ENCODE peak calls at places on chromosome 5, in ten cellular contexts. One of them, this sample, is unnamed.

GRCh38 chr5:133292300-133292699 is 240.5 kb downstream of the HSPA4 start:
- DNase-seq in CD4-positive, alpha-beta T cell: no peak
- DNase-seq in CD8-positive, alpha-beta memory T cell: no peak
- DNase-seq in colonic mucosa: no peak
- DNase-seq in gastrocnemius medialis: no peak
- DNase-seq in GM23248: no peak
- DNase-seq in aorta: no peak
- DNase-seq in RWPE1: peak
- DNase-seq in thoracic aorta: no peak
- DNase-seq in CD4-positive, alpha-beta memory T cell: no peak
- DNase-seq in this sample: no peak

GRCh38 chr5:65142007-65142406 is 339.7 kb downstream of the ADAMTS6 start:
- DNase-seq in CD4-positive, alpha-beta T cell: no peak
- DNase-seq in CD8-positive, alpha-beta memory T cell: no peak
- DNase-seq in colonic mucosa: no peak
- DNase-seq in gastrocnemius medialis: no peak
- DNase-seq in GM23248: no peak
- DNase-seq in aorta: no peak
- DNase-seq in RWPE1: no peak
- DNase-seq in thoracic aorta: no peak
- DNase-seq in CD4-positive, alpha-beta memory T cell: no peak
- DNase-seq in this sample: peak

GRCh38 chr5:102625446-102625845 is 126.6 kb upstream of the SLCO6A1 start:
- DNase-seq in CD4-positive, alpha-beta T cell: no peak
- DNase-seq in CD8-positive, alpha-beta memory T cell: no peak
- DNase-seq in colonic mucosa: no peak
- DNase-seq in gastrocnemius medialis: no peak
- DNase-seq in GM23248: no peak
- DNase-seq in aorta: no peak
- DNase-seq in RWPE1: no peak
- DNase-seq in thoracic aorta: no peak
- DNase-seq in CD4-positive, alpha-beta memory T cell: no peak
- DNase-seq in this sample: no peak

GRCh38 chr5:32182463-32183081 is 8.5 kb upstream of the GOLPH3 start:
- DNase-seq in CD4-positive, alpha-beta T cell: no peak
- DNase-seq in CD8-positive, alpha-beta memory T cell: no peak
- DNase-seq in colonic mucosa: no peak
- DNase-seq in gastrocnemius medialis: no peak
- DNase-seq in GM23248: no peak
- DNase-seq in aorta: no peak
- DNase-seq in RWPE1: no peak
- DNase-seq in thoracic aorta: no peak
- DNase-seq in CD4-positive, alpha-beta memory T cell: no peak
- DNase-seq in this sample: no peak

GRCh38 chr5:37717613-37718431 is 122.0 kb downstream of the GDNF start:
- DNase-seq in CD4-positive, alpha-beta T cell: no peak
- DNase-seq in CD8-positive, alpha-beta memory T cell: no peak
- DNase-seq in colonic mucosa: peak
- DNase-seq in gastrocnemius medialis: no peak
- DNase-seq in GM23248: peak
- DNase-seq in aorta: no peak
- DNase-seq in RWPE1: peak
- DNase-seq in thoracic aorta: no peak
- DNase-seq in CD4-positive, alpha-beta memory T cell: no peak
- DNase-seq in this sample: peak

GRCh38 chr5:149203896-149204544 is 62.7 kb downstream of the ABLIM3 start:
- DNase-seq in CD4-positive, alpha-beta T cell: no peak
- DNase-seq in CD8-positive, alpha-beta memory T cell: no peak
- DNase-seq in colonic mucosa: no peak
- DNase-seq in gastrocnemius medialis: no peak
- DNase-seq in GM23248: peak
- DNase-seq in aorta: no peak
- DNase-seq in RWPE1: peak
- DNase-seq in thoracic aorta: no peak
- DNase-seq in CD4-positive, alpha-beta memory T cell: no peak
- DNase-seq in this sample: peak

GRCh38 chr5:40291338-40291737 is 388.4 kb upstream of the PTGER4 start:
- DNase-seq in CD4-positive, alpha-beta T cell: no peak
- DNase-seq in CD8-positive, alpha-beta memory T cell: no peak
- DNase-seq in colonic mucosa: no peak
- DNase-seq in gastrocnemius medialis: no peak
- DNase-seq in GM23248: peak
- DNase-seq in aorta: no peak
- DNase-seq in RWPE1: peak
- DNase-seq in thoracic aorta: no peak
- DNase-seq in CD4-positive, alpha-beta memory T cell: no peak
- DNase-seq in this sample: no peak

GRCh38 chr5:59300930-59301329 is 592.6 kb downstream of the PDE4D start:
- DNase-seq in CD4-positive, alpha-beta T cell: no peak
- DNase-seq in CD8-positive, alpha-beta memory T cell: no peak
- DNase-seq in colonic mucosa: no peak
- DNase-seq in gastrocnemius medialis: no peak
- DNase-seq in GM23248: no peak
- DNase-seq in aorta: no peak
- DNase-seq in RWPE1: no peak
- DNase-seq in thoracic aorta: no peak
- DNase-seq in CD4-positive, alpha-beta memory T cell: no peak
- DNase-seq in this sample: peak

GRCh38 chr5:159184858-159185381 is 24.4 kb downstream of the RNF145 start:
- DNase-seq in CD4-positive, alpha-beta T cell: no peak
- DNase-seq in CD8-positive, alpha-beta memory T cell: no peak
- DNase-seq in colonic mucosa: no peak
- DNase-seq in gastrocnemius medialis: no peak
- DNase-seq in GM23248: peak
- DNase-seq in aorta: no peak
- DNase-seq in RWPE1: no peak
- DNase-seq in thoracic aorta: no peak
- DNase-seq in CD4-positive, alpha-beta memory T cell: no peak
- DNase-seq in this sample: no peak

GRCh38 chr5:38551020-38552017 is 5.1 kb downstream of the LIFR start:
- DNase-seq in CD4-positive, alpha-beta T cell: no peak
- DNase-seq in CD8-positive, alpha-beta memory T cell: no peak
- DNase-seq in colonic mucosa: no peak
- DNase-seq in gastrocnemius medialis: no peak
- DNase-seq in GM23248: peak
- DNase-seq in aorta: no peak
- DNase-seq in RWPE1: peak
- DNase-seq in thoracic aorta: no peak
- DNase-seq in CD4-positive, alpha-beta memory T cell: no peak
- DNase-seq in this sample: peak

GRCh38 chr5:142719836-142720330 is 34.0 kb upstream of the FGF1 start:
- DNase-seq in CD4-positive, alpha-beta T cell: no peak
- DNase-seq in CD8-positive, alpha-beta memory T cell: no peak
- DNase-seq in colonic mucosa: no peak
- DNase-seq in gastrocnemius medialis: no peak
- DNase-seq in GM23248: no peak
- DNase-seq in aorta: peak
- DNase-seq in RWPE1: no peak
- DNase-seq in thoracic aorta: no peak
- DNase-seq in CD4-positive, alpha-beta memory T cell: no peak
- DNase-seq in this sample: no peak

GRCh38 chr5:16884595-16884994 is 51.5 kb downstream of the MYO10 start:
- DNase-seq in CD4-positive, alpha-beta T cell: no peak
- DNase-seq in CD8-positive, alpha-beta memory T cell: no peak
- DNase-seq in colonic mucosa: no peak
- DNase-seq in gastrocnemius medialis: no peak
- DNase-seq in GM23248: no peak
- DNase-seq in aorta: no peak
- DNase-seq in RWPE1: no peak
- DNase-seq in thoracic aorta: no peak
- DNase-seq in CD4-positive, alpha-beta memory T cell: no peak
- DNase-seq in this sample: no peak

GRCh38 chr5:61620660-61621650 is 288.9 kb downstream of the ZSWIM6 start:
- DNase-seq in CD4-positive, alpha-beta T cell: no peak
- DNase-seq in CD8-positive, alpha-beta memory T cell: no peak
- DNase-seq in colonic mucosa: no peak
- DNase-seq in gastrocnemius medialis: no peak
- DNase-seq in GM23248: no peak
- DNase-seq in aorta: no peak
- DNase-seq in RWPE1: no peak
- DNase-seq in thoracic aorta: no peak
- DNase-seq in CD4-positive, alpha-beta memory T cell: no peak
- DNase-seq in this sample: no peak
- H3K27ac ChIP-seq in CD4-positive, alpha-beta T cell: no peak
- H3K27ac ChIP-seq in CD8-positive, alpha-beta memory T cell: no peak
- H3K27ac ChIP-seq in colonic mucosa: no peak
- H3K27ac ChIP-seq in gastrocnemius medialis: peak
- H3K27ac ChIP-seq in GM23248: no peak
- H3K27ac ChIP-seq in aorta: no peak
- H3K27ac ChIP-seq in RWPE1: no peak
- H3K27ac ChIP-seq in thoracic aorta: peak
- H3K27ac ChIP-seq in CD4-positive, alpha-beta memory T cell: no peak
- H3K27ac ChIP-seq in this sample: no peak

DNA sequence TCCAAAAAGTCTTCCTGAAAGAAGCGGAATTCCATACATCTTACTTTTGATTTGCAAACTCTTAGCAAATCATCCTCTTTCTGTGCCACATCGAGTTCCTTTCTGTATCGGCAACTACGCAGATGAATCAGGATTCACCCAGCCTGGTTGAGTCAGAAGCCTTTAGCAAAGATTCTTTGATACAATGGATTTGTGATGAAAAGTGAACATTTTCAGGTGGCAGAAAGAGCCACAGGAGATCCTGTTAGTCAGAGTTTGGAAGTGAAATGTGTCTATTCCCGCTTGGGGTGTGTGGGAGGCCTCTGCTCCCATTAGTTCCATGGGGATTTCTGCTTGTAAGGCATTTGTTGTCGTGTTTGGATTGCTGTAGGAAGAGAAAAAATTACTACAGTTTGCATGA is 351.8 kb upstream of the WWC1 start:
- DNase-seq in CD4-positive, alpha-beta T cell: no peak
- DNase-seq in CD8-positive, alpha-beta memory T cell: no peak
- DNase-seq in colonic mucosa: no peak
- DNase-seq in gastrocnemius medialis: no peak
- DNase-seq in GM23248: peak
- DNase-seq in aorta: no peak
- DNase-seq in RWPE1: no peak
- DNase-seq in thoracic aorta: no peak
- DNase-seq in CD4-positive, alpha-beta memory T cell: no peak
- DNase-seq in this sample: no peak
- H3K27ac ChIP-seq in CD4-positive, alpha-beta T cell: no peak
- H3K27ac ChIP-seq in CD8-positive, alpha-beta memory T cell: no peak
- H3K27ac ChIP-seq in colonic mucosa: no peak
- H3K27ac ChIP-seq in gastrocnemius medialis: no peak
- H3K27ac ChIP-seq in GM23248: peak
- H3K27ac ChIP-seq in aorta: no peak
- H3K27ac ChIP-seq in RWPE1: no peak
- H3K27ac ChIP-seq in thoracic aorta: no peak
- H3K27ac ChIP-seq in CD4-positive, alpha-beta memory T cell: no peak
- H3K27ac ChIP-seq in this sample: no peak

DNA sequence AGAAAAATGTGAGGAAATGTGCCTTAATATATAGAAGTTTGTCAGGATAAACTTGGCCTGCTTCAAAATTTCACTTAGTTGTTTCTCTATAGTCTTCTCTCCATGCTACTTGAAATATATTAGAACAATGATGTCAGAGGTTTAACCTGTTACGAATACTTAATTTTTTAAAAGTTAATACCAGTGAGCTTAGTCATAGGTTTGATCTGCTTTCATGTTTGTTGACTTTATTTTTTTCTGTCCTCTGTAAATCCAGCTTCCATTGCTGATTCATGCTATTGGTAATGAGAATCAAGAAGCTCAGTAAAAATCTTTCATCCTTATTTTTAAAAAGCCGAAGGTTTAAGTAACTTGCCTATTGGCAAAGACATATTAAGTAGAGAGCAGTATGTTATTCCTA is 27.9 kb downstream of the BDP1 start:
- DNase-seq in CD4-positive, alpha-beta T cell: no peak
- DNase-seq in CD8-positive, alpha-beta memory T cell: no peak
- DNase-seq in colonic mucosa: no peak
- DNase-seq in gastrocnemius medialis: no peak
- DNase-seq in GM23248: peak
- DNase-seq in aorta: no peak
- DNase-seq in RWPE1: peak
- DNase-seq in thoracic aorta: no peak
- DNase-seq in CD4-positive, alpha-beta memory T cell: no peak
- DNase-seq in this sample: no peak
- H3K27ac ChIP-seq in CD4-positive, alpha-beta T cell: no peak
- H3K27ac ChIP-seq in CD8-positive, alpha-beta memory T cell: no peak
- H3K27ac ChIP-seq in colonic mucosa: no peak
- H3K27ac ChIP-seq in gastrocnemius medialis: no peak
- H3K27ac ChIP-seq in GM23248: peak
- H3K27ac ChIP-seq in aorta: no peak
- H3K27ac ChIP-seq in RWPE1: no peak
- H3K27ac ChIP-seq in thoracic aorta: no peak
- H3K27ac ChIP-seq in CD4-positive, alpha-beta memory T cell: no peak
- H3K27ac ChIP-seq in this sample: no peak

GRCh38 chr5:67290620-67291019 is 94.0 kb upstream of the CD180 start:
- DNase-seq in CD4-positive, alpha-beta T cell: no peak
- DNase-seq in CD8-positive, alpha-beta memory T cell: no peak
- DNase-seq in colonic mucosa: no peak
- DNase-seq in gastrocnemius medialis: no peak
- DNase-seq in GM23248: no peak
- DNase-seq in aorta: no peak
- DNase-seq in RWPE1: no peak
- DNase-seq in thoracic aorta: no peak
- DNase-seq in CD4-positive, alpha-beta memory T cell: no peak
- DNase-seq in this sample: no peak

GRCh38 chr5:67289763-67290521 is 93.3 kb upstream of the CD180 start:
- DNase-seq in CD4-positive, alpha-beta T cell: no peak
- DNase-seq in CD8-positive, alpha-beta memory T cell: no peak
- DNase-seq in colonic mucosa: no peak
- DNase-seq in gastrocnemius medialis: no peak
- DNase-seq in GM23248: no peak
- DNase-seq in aorta: no peak
- DNase-seq in RWPE1: no peak
- DNase-seq in thoracic aorta: no peak
- DNase-seq in CD4-positive, alpha-beta memory T cell: no peak
- DNase-seq in this sample: no peak

GRCh38 chr5:67291671-67292070 is 95.1 kb upstream of the CD180 start:
- DNase-seq in CD4-positive, alpha-beta T cell: no peak
- DNase-seq in CD8-positive, alpha-beta memory T cell: no peak
- DNase-seq in colonic mucosa: no peak
- DNase-seq in gastrocnemius medialis: no peak
- DNase-seq in GM23248: no peak
- DNase-seq in aorta: no peak
- DNase-seq in RWPE1: no peak
- DNase-seq in thoracic aorta: no peak
- DNase-seq in CD4-positive, alpha-beta memory T cell: no peak
- DNase-seq in this sample: no peak

GRCh38 chr5:67292201-67292940 is 95.8 kb upstream of the CD180 start:
- DNase-seq in CD4-positive, alpha-beta T cell: no peak
- DNase-seq in CD8-positive, alpha-beta memory T cell: no peak
- DNase-seq in colonic mucosa: no peak
- DNase-seq in gastrocnemius medialis: no peak
- DNase-seq in GM23248: no peak
- DNase-seq in aorta: no peak
- DNase-seq in RWPE1: no peak
- DNase-seq in thoracic aorta: no peak
- DNase-seq in CD4-positive, alpha-beta memory T cell: no peak
- DNase-seq in this sample: no peak

DNA sequence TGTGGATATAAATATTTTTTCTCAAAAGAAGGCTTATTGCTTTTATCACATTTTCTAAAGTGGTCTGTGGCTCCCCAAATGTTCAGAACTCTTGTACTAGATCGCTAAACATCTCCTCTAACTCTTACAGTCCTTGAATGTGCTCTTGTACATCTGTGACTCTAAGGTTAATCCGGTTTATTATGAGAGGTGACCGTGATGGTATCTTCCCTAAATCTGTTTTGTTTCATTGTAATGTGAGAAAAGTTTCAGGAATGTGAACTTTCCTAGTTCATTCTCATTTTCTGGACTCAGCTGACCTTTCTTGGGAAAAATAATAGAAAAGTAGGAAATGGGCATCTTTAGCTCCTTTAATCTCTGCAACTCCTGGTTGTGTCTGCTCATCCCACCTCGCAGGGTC is 94.5 kb upstream of the CD180 start:
- DNase-seq in CD4-positive, alpha-beta T cell: no peak
- DNase-seq in CD8-positive, alpha-beta memory T cell: no peak
- DNase-seq in colonic mucosa: no peak
- DNase-seq in gastrocnemius medialis: no peak
- DNase-seq in GM23248: no peak
- DNase-seq in aorta: no peak
- DNase-seq in RWPE1: no peak
- DNase-seq in thoracic aorta: no peak
- DNase-seq in CD4-positive, alpha-beta memory T cell: no peak
- DNase-seq in this sample: no peak
- H3K27ac ChIP-seq in CD4-positive, alpha-beta T cell: no peak
- H3K27ac ChIP-seq in CD8-positive, alpha-beta memory T cell: no peak
- H3K27ac ChIP-seq in colonic mucosa: no peak
- H3K27ac ChIP-seq in gastrocnemius medialis: no peak
- H3K27ac ChIP-seq in GM23248: no peak
- H3K27ac ChIP-seq in aorta: no peak
- H3K27ac ChIP-seq in RWPE1: no peak
- H3K27ac ChIP-seq in thoracic aorta: no peak
- H3K27ac ChIP-seq in CD4-positive, alpha-beta memory T cell: no peak
- H3K27ac ChIP-seq in this sample: no peak

This sample was measured in SJCRH30.